ENCODE peak calls at places on chromosomes 4 and X, in eight cellular contexts. Y is GM06990; D is T-cell; X is neural crest cell; R is CD8-positive, alpha-beta T cell; V is activated CD4-positive, alpha-beta T cell treated with anti-CD3 and anti-CD28 coated beads, Interleukin-2, amount 10 ng/mL, durations not matched to agents 7 days and 5 days; A is GM23248; B is choroid plexus epithelial cell. Q is an unnamed sample.

GRCh38 chr4:38815879-38816782 is 11.5 kb upstream of the TLR1 start:
- DNase-seq in Y (peak), D (no peak), X (no peak), R (no peak), V (no peak), A (no peak), B (peak), Q (no peak)

GRCh38 chr4:26185436-26185835 is 135.4 kb upstream of the RBPJ start:
- DNase-seq in Y (no peak), D (no peak), X (no peak), R (no peak), V (no peak), A (peak), B (no peak), Q (no peak)

GRCh38 chr4:148030486-148030885 is 298.6 kb downstream of the ARHGAP10 start:
- DNase-seq in Y (no peak), D (no peak), X (no peak), R (no peak), V (no peak), A (peak), B (peak), Q (no peak)

GRCh38 chr4:64738240-64738639 is 329.0 kb upstream of the TECRL start:
- DNase-seq in Y (no peak), D (no peak), X (no peak), R (no peak), V (no peak), A (no peak), B (no peak), Q (no peak)

GRCh38 chr4:103478729-103479128 is 241.1 kb downstream of the TACR3 start:
- DNase-seq in Y (no peak), D (no peak), X (no peak), R (no peak), V (no peak), A (peak), B (peak), Q (no peak)

GRCh38 chr4:4344915-4345527 is 41.9 kb upstream of the NSG1 start:
- DNase-seq in Y (peak), D (no peak), X (no peak), R (no peak), V (no peak), A (no peak), B (no peak), Q (no peak)

GRCh38 chr4:154528866-154529265 is 21.3 kb downstream of the PLRG1 start:
- DNase-seq in Y (no peak), D (no peak), X (no peak), R (no peak), V (no peak), A (peak), B (no peak), Q (no peak)

GRCh38 chrX:8345473-8345872 is 119.2 kb upstream of the VCX3B start:
- DNase-seq in Y (no peak), D (no peak), X (no peak), R (no peak), V (no peak), A (no peak), B (no peak), Q (no peak)

GRCh38 chr4:128653514-128654420 is 155.7 kb upstream of the JADE1 start:
- DNase-seq in Y (no peak), D (no peak), X (no peak), R (no peak), V (no peak), A (peak), B (peak), Q (no peak)

GRCh38 chr4:140309124-140309870 is 64.1 kb upstream of the SCOC start:
- DNase-seq in Y (no peak), D (no peak), X (no peak), R (no peak), V (no peak), A (peak), B (peak), Q (no peak)

GRCh38 chr4:25937801-25938200 is 23.8 kb downstream of the SMIM20 start:
- DNase-seq in Y (no peak), D (no peak), X (no peak), R (no peak), V (no peak), A (peak), B (peak), Q (no peak)

GRCh38 chrX:95071621-95072020 is 1397.6 kb downstream of the FAM133A start:
- DNase-seq in Y (no peak), D (no peak), X (no peak), R (no peak), V (no peak), A (peak), B (no peak), Q (no peak)

Q was measured in SK-N-MC.